ENCODE peak calls at places on chromosomes 3 and 15, in six cellular contexts. One of them, this sample, is unnamed.

GRCh38 chr15:100785181-100786138 is 94.2 kb upstream of the ALDH1A3 start:
- DNase-seq in thoracic aorta: no peak
- DNase-seq in CD14-positive monocyte: no peak
- DNase-seq in right atrium auricular region: peak
- DNase-seq in progenitor cell of endocrine pancreas: peak
- DNase-seq in GM12865: peak
- DNase-seq in this sample: peak

GRCh38 chr15:91562698-91563097 is 290.8 kb upstream of the SLCO3A1 start:
- DNase-seq in right atrium auricular region: no peak
- DNase-seq in thoracic aorta: no peak
- DNase-seq in GM12865: no peak
- DNase-seq in progenitor cell of endocrine pancreas: no peak
- DNase-seq in CD14-positive monocyte: no peak
- DNase-seq in this sample: no peak

GRCh38 chr15:36108539-36108938 is 470.9 kb upstream of the CDIN1 start:
- DNase-seq in thoracic aorta: no peak
- DNase-seq in right atrium auricular region: no peak
- DNase-seq in progenitor cell of endocrine pancreas: no peak
- DNase-seq in GM12865: no peak
- DNase-seq in CD14-positive monocyte: no peak
- DNase-seq in this sample: no peak

GRCh38 chr15:73109751-73110150 is 57.5 kb downstream of the NEO1 start:
- DNase-seq in progenitor cell of endocrine pancreas: no peak
- DNase-seq in GM12865: no peak
- DNase-seq in right atrium auricular region: no peak
- DNase-seq in thoracic aorta: no peak
- DNase-seq in CD14-positive monocyte: no peak
- DNase-seq in this sample: no peak

GRCh38 chr15:80920271-80920699 is 69.3 kb downstream of the MESD start:
- DNase-seq in right atrium auricular region: no peak
- DNase-seq in CD14-positive monocyte: no peak
- DNase-seq in progenitor cell of endocrine pancreas: no peak
- DNase-seq in thoracic aorta: no peak
- DNase-seq in GM12865: peak
- DNase-seq in this sample: no peak

GRCh38 chr15:80242132-80242769 is 9.8 kb downstream of the CTXND1 start:
- DNase-seq in right atrium auricular region: no peak
- DNase-seq in thoracic aorta: no peak
- DNase-seq in CD14-positive monocyte: no peak
- DNase-seq in GM12865: peak
- DNase-seq in progenitor cell of endocrine pancreas: peak
- DNase-seq in this sample: peak

GRCh38 chr3:142007710-142008399 is 131.4 kb downstream of the ATP1B3 start:
- DNase-seq in CD14-positive monocyte: no peak
- DNase-seq in progenitor cell of endocrine pancreas: no peak
- DNase-seq in GM12865: no peak
- DNase-seq in right atrium auricular region: no peak
- DNase-seq in thoracic aorta: no peak
- DNase-seq in this sample: no peak

GRCh38 chr15:60128000-60128376 is 123.9 kb downstream of the FOXB1 start:
- DNase-seq in GM12865: no peak
- DNase-seq in CD14-positive monocyte: no peak
- DNase-seq in right atrium auricular region: no peak
- DNase-seq in progenitor cell of endocrine pancreas: no peak
- DNase-seq in thoracic aorta: no peak
- DNase-seq in this sample: no peak

GRCh38 chr3:128935922-128936321 is 56.5 kb downstream of the ACAD9 start:
- DNase-seq in progenitor cell of endocrine pancreas: no peak
- DNase-seq in GM12865: no peak
- DNase-seq in thoracic aorta: no peak
- DNase-seq in right atrium auricular region: peak
- DNase-seq in CD14-positive monocyte: no peak
- DNase-seq in this sample: peak

GRCh38 chr15:50315814-50316630 is 39.0 kb downstream of the GABPB1 start:
- DNase-seq in GM12865: peak
- DNase-seq in thoracic aorta: no peak
- DNase-seq in CD14-positive monocyte: no peak
- DNase-seq in progenitor cell of endocrine pancreas: no peak
- DNase-seq in right atrium auricular region: no peak
- DNase-seq in this sample: no peak

GRCh38 chr3:131221731-131222130 is 159.8 kb upstream of the NUDT16 start:
- DNase-seq in progenitor cell of endocrine pancreas: no peak
- DNase-seq in CD14-positive monocyte: no peak
- DNase-seq in thoracic aorta: no peak
- DNase-seq in right atrium auricular region: no peak
- DNase-seq in GM12865: no peak
- DNase-seq in this sample: no peak

GRCh38 chr3:81758275-81758674 is 3.2 kb downstream of the GBE1 start:
- DNase-seq in thoracic aorta: peak
- DNase-seq in progenitor cell of endocrine pancreas: no peak
- DNase-seq in right atrium auricular region: no peak
- DNase-seq in GM12865: no peak
- DNase-seq in CD14-positive monocyte: no peak
- DNase-seq in this sample: no peak

GRCh38 chr3:159852821-159853505 is 135.7 kb upstream of the IL12A start:
- DNase-seq in progenitor cell of endocrine pancreas: no peak
- DNase-seq in GM12865: no peak
- DNase-seq in CD14-positive monocyte: no peak
- DNase-seq in right atrium auricular region: peak
- DNase-seq in thoracic aorta: no peak
- DNase-seq in this sample: no peak

GRCh38 chr3:127222163-127222562 is 29.2 kb downstream of the PRR23E start:
- DNase-seq in right atrium auricular region: no peak
- DNase-seq in progenitor cell of endocrine pancreas: no peak
- DNase-seq in thoracic aorta: no peak
- DNase-seq in CD14-positive monocyte: no peak
- DNase-seq in GM12865: no peak
- DNase-seq in this sample: peak
- TF ChIP-seq CTCF in right atrium auricular region: no peak
- TF ChIP-seq CTCF in progenitor cell of endocrine pancreas: no peak
- TF ChIP-seq CTCF in thoracic aorta: no peak
- TF ChIP-seq CTCF in CD14-positive monocyte: no peak
- TF ChIP-seq CTCF in GM12865: no peak
- TF ChIP-seq CTCF in this sample: no peak

DNA sequence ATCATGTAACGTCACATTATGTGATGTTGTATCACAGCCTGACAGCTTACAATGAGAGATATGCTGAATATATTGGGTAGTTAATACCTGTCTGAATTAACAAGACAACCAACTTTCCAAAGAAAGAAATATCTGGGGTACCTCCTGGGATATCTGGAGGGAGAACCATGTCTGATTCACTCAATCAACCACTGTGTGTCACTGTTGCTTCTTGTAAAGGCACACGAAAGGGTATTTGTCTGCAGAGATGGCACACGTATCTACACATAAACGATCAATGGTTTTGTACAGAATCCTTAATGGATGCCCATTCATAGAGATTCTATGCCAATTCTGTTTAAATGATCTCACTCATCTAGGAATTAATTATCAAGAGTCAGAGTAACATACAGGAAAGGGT is 252.1 kb upstream of the TMCO5A start:
- DNase-seq in CD14-positive monocyte: no peak
- DNase-seq in thoracic aorta: no peak
- DNase-seq in right atrium auricular region: no peak
- DNase-seq in GM12865: no peak
- DNase-seq in progenitor cell of endocrine pancreas: no peak
- DNase-seq in this sample: no peak
- TF ChIP-seq CTCF in CD14-positive monocyte: no peak
- TF ChIP-seq CTCF in thoracic aorta: no peak
- TF ChIP-seq CTCF in right atrium auricular region: no peak
- TF ChIP-seq CTCF in GM12865: no peak
- TF ChIP-seq CTCF in progenitor cell of endocrine pancreas: peak
- TF ChIP-seq CTCF in this sample: peak

GRCh38 chr3:51719413-51720025 is 12.7 kb downstream of the GRM2 start:
- DNase-seq in thoracic aorta: no peak
- DNase-seq in CD14-positive monocyte: no peak
- DNase-seq in right atrium auricular region: no peak
- DNase-seq in GM12865: no peak
- DNase-seq in progenitor cell of endocrine pancreas: no peak
- DNase-seq in this sample: no peak
- TF ChIP-seq CTCF in thoracic aorta: no peak
- TF ChIP-seq CTCF in CD14-positive monocyte: peak
- TF ChIP-seq CTCF in right atrium auricular region: peak
- TF ChIP-seq CTCF in GM12865: no peak
- TF ChIP-seq CTCF in progenitor cell of endocrine pancreas: no peak
- TF ChIP-seq CTCF in this sample: peak

DNA sequence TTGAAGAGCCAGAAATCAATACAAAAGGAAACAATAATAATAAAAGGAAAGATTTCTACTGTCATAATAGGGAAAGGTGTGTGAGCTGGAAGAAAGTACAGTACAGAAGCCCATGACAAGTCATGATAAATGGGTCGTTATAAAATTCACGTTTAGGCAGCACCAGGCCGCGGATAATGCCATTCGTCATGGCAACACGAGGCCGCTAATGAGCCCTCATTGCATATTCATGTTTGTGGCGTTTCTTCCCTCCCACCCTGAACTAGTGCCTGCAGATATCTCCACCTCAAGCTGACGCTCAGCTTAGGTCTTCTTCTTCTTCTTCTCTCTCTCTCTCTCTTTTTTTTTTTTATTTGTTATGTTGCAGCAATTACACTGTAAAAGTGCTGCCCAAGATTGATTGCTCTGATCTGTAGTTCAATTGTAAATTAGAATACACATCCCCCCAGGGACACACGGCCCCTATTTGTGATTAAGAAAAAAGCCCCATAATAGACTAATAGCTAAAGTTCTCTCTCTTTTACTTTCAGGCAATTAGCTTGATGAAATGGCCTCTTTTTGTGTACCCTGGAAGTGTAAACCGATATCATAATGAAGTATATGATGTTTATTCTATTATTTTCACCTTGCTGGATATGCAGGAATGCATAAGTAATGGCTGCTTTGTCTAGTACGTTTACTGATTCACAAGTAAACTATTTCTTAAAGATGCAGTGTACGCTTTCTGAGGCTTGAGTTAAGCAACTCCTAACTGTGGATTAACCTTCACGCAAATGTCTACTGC is 61.9 kb upstream of the NR2F2 start:
- DNase-seq in progenitor cell of endocrine pancreas: no peak
- DNase-seq in right atrium auricular region: no peak
- DNase-seq in thoracic aorta: no peak
- DNase-seq in CD14-positive monocyte: no peak
- DNase-seq in GM12865: no peak
- DNase-seq in this sample: no peak
- TF ChIP-seq CTCF in progenitor cell of endocrine pancreas: no peak
- TF ChIP-seq CTCF in right atrium auricular region: no peak
- TF ChIP-seq CTCF in thoracic aorta: no peak
- TF ChIP-seq CTCF in CD14-positive monocyte: no peak
- TF ChIP-seq CTCF in GM12865: no peak
- TF ChIP-seq CTCF in this sample: no peak

DNA sequence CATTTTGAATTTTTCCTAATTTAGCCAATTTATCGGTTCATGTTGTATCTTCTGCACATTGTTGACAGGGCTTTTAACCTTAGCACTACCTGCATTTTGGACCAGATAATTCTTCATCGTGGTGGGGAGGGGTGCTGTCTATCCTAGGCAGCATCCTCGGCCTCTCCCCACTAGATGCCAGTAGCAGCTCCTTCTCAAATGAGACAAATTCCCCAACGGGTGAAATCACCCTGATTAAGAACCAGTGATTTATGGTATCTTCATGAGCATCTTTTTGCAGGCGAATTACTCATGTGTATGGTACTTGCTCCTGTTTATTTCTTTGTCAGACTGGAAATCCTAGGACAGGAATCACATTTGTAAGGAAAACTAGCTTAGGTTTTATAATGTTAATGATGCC is 68.0 kb downstream of the C3orf70 start:
- DNase-seq in GM12865: no peak
- DNase-seq in CD14-positive monocyte: no peak
- DNase-seq in thoracic aorta: no peak
- DNase-seq in progenitor cell of endocrine pancreas: no peak
- DNase-seq in right atrium auricular region: no peak
- DNase-seq in this sample: no peak
- TF ChIP-seq CTCF in GM12865: no peak
- TF ChIP-seq CTCF in CD14-positive monocyte: no peak
- TF ChIP-seq CTCF in thoracic aorta: no peak
- TF ChIP-seq CTCF in progenitor cell of endocrine pancreas: no peak
- TF ChIP-seq CTCF in right atrium auricular region: no peak
- TF ChIP-seq CTCF in this sample: no peak